ENCODE peak calls at places on chromosomes 13 and 19, in ten cellular contexts. A, Q, V, G, N, C, K, X, P and W are unnamed samples. For H3K4me1 and H3K9me3, the result is how much of the 10 kb centered on the place peaks cover.

GRCh38 chr19:43784981-43785808 is 4.4 kb upstream of the KCNN4 start:
- DNase-seq in A (peak), Q (peak), V (peak), G (peak), N (peak), C (peak), K (peak), X (peak), P (peak), W (peak)

GRCh38 chr13:102567857-102568256 is 28.9 kb upstream of the TPP2 start:
- DNase-seq in A (no peak), Q (no peak), V (no peak), G (no peak), N (no peak), C (no peak), K (no peak), X (no peak), P (no peak), W (no peak)

GRCh38 chr13:67048084-67048792 is 181.9 kb downstream of the PCDH9 start:
- DNase-seq in A (peak), Q (no peak), V (no peak), G (peak), N (peak), C (no peak), K (peak), X (no peak), P (no peak), W (peak)

GRCh38 chr13:48626077-48626449 is 27.7 kb upstream of the CYSLTR2 start:
- DNase-seq in A (peak), Q (no peak), V (no peak), G (no peak), N (peak), C (no peak), K (peak), X (no peak), P (no peak), W (no peak)

GRCh38 chr13:112889351-112890290 is 79.4 kb upstream of the MCF2L start:
- DNase-seq in A (no peak), Q (no peak), V (no peak), G (no peak), N (no peak), C (no peak), K (no peak), X (no peak), P (no peak), W (no peak)

GRCh38 chr13:24254151-24254810 is 55.1 kb upstream of the C1QTNF9 start:
- DNase-seq in A (peak), Q (no peak), V (no peak), G (no peak), N (no peak), C (no peak), K (no peak), X (no peak), P (no peak), W (no peak)

GRCh38 chr19:8484331-8484894 is 18.0 kb downstream of the PRAM1 start:
- DNase-seq in A (no peak), Q (no peak), V (no peak), G (no peak), N (no peak), C (no peak), K (no peak), X (no peak), P (no peak), W (no peak)

GRCh38 chr13:57632276-57633140 is 964 bp downstream of the PCDH17 start:
- DNase-seq in A (peak), Q (no peak), V (no peak), G (peak), N (no peak), C (peak), K (no peak), X (no peak), P (no peak), W (no peak)

GRCh38 chr19:16160943-16161560 is 12.3 kb downstream of the CIB3 start:
- DNase-seq in A (peak), Q (peak), V (peak), G (no peak), N (peak), C (no peak), K (peak), X (no peak), P (peak), W (no peak)

GRCh38 chr19:18338471-18339001 is 1.9 kb upstream of the PGPEP1 start:
- DNase-seq in A (no peak), Q (no peak), V (no peak), G (no peak), N (no peak), C (no peak), K (no peak), X (no peak), P (no peak), W (no peak)

GRCh38 chr19:18333680-18334079 is 6.7 kb upstream of the PGPEP1 start:
- DNase-seq in A (no peak), Q (no peak), V (no peak), G (no peak), N (no peak), C (no peak), K (no peak), X (no peak), P (no peak), W (no peak)

GRCh38 chr19:18339703-18340102 is 695 bp upstream of the PGPEP1 start:
- DNase-seq in A (no peak), Q (peak), V (peak), G (peak), N (peak), C (peak), K (peak), X (no peak), P (no peak), W (peak)

GRCh38 chr19:18332917-18333530 is 7.4 kb upstream of the PGPEP1 start:
- DNase-seq in A (no peak), Q (no peak), V (no peak), G (no peak), N (no peak), C (no peak), K (no peak), X (no peak), P (no peak), W (no peak)

DNA sequence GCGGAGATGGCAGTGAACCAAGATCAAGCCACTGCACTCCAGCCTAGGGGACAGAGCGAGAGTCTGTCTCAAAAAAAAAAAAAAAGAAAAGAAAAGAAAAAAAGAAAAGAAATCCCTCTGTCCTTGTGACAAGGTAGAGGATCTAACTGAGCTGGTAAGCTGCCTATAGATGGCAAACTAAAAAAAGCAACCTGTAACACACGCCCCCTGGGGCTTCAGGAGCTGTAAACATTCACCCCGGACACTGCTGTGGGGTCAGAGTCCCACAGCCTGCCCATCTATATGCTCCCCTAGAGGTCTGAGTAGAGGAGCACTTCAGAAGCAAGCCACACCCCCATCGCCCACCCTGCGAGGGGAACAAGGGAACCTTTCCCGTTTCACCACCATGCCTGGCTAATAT is 4.3 kb upstream of the PGPEP1 start:
- DNase-seq in A (no peak), Q (no peak), V (no peak), G (no peak), N (no peak), C (no peak), K (no peak), X (no peak), P (no peak), W (no peak)
- H3K4me1 ChIP-seq in A (under half), Q (under half), V (under half), G (under half), N (under half), C (under half), K (under half), X (under half), P (under half), W (under half)

GRCh38 chr19:6997679-6998445 is 23.4 kb downstream of the MBD3L2B start:
- DNase-seq in A (no peak), Q (peak), V (peak), G (no peak), N (no peak), C (no peak), K (no peak), X (no peak), P (no peak), W (no peak)
- H3K9me3 ChIP-seq in A (under half), Q (under half), V (under half), G (under half), N (under half), C (half or more), K (under half), X (under half), P (under half), W (under half)

DNA sequence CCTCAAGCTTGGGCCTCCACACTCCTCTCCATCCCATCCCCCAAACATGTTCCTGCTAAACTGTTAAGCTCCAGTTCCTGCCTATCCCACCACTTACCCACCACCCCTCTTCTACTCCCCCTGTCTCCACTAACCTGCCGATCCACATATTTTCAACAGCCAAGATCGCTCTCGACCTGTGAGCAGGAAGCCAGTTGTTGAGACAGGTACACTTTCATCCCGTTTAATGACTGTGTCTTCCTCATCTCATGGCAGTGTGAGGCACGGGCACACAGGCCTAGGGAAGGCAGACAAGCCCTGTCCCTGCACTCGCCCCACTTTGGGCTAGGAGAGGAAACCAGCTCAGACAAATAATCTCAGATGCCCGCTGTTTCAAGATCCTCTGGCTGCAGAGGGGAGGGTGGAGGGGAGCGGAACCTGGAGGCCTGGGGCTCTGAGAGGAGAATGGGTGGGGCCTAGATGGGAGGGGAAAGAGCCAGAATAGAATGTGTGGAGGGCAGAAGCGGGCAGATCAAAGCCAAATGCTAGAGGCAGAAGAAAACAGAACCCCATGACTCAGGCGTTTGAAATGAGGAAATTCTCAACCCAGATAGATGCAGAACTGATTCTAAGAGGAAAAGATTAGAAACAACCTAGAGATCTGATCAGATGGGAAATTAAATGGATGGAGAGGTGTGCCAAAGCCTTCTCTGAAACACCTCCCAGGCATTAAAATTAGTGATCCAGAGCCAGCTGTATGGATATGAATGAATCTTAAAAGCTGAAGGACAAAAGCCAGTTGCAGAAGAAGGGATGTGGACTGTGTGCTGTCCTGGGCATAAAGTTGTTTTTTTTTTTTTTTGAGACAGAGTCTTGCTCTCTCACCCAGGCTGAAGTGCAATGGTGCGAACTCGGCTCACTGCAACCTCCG is 16.9 kb upstream of the CYP2S1 start:
- DNase-seq in A (peak), Q (peak), V (peak), G (peak), N (no peak), C (peak), K (peak), X (no peak), P (peak), W (peak)
- H2AFZ ChIP-seq in A (peak), Q (peak), V (peak), G (peak), N (no peak), C (no peak), K (peak), X (peak), P (peak), W (no peak)

DNA sequence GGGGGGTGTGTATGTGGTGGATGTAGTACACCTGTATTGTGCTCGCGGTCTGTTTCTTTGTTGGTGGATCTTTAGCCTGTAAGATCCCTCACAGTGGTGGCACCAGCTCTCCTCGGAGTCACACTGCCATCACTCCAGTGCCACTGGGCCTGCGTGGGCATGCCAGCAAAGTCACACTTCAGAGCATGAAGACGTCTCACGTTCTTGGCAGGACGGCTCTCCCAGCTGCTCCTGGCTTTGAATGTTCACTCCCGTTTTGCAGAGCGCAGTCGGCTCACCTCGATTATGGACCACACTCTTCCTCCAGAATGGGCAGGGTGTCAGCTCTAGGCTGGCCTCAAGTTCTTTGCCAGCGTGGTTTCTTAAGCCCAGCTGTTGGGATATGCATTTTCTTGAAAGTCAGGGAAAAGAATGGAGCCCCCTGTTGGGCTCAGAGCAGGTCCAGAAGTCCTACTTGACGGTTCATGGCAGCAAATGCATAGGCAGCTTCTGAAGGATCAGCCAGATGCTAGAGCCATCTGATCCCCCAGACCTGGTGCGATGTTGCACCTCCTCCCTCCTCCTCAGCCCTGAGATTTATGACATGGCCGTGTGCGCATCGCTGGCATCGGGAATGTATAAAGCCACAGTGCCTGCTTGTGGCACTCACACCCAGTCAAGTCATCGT is 40.4 kb upstream of the NPAS1 start:
- DNase-seq in A (no peak), Q (no peak), V (no peak), G (no peak), N (no peak), C (no peak), K (no peak), X (no peak), P (no peak), W (no peak)
- H3K4me1 ChIP-seq in A (under half), Q (under half), V (half or more), G (under half), N (under half), C (under half), K (under half), X (under half), P (under half), W (under half)

DNA sequence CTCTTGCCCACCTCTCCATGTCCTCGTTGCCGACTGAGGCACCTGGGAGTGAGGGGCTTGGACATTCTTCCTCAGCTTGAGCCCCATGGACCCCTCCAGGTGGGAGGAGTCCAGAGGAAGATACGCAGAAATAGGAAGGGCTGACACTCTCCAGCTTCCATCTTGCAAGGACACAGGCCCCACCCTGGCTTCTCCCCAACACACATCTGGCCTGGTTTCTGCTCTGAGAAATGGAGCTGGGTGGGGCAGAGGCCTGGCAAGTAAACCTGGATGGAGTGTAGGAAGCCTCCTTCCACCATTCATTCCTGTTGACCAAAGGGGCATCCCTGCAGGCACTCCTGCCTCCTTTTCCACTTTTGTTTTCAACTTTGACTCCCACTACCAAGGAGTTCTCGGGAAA is 50.5 kb downstream of the NFIX start:
- DNase-seq in A (no peak), Q (no peak), V (no peak), G (no peak), N (no peak), C (no peak), K (no peak), X (no peak), P (no peak), W (no peak)
- H3K9me3 ChIP-seq in A (under half), Q (under half), V (under half), G (under half), N (under half), C (under half), K (under half), X (under half), P (under half), W (under half)

GRCh38 chr13:52399037-52399436 is 6.9 kb downstream of the THSD1 start:
- DNase-seq in A (no peak), Q (no peak), V (no peak), G (no peak), N (no peak), C (no peak), K (no peak), X (no peak), P (no peak), W (no peak)
- H2AFZ ChIP-seq in A (no peak), Q (no peak), V (no peak), G (no peak), N (no peak), C (no peak), K (no peak), X (no peak), P (no peak), W (no peak)

GRCh38 chr19:17456127-17456526 is 4.6 kb downstream of the NXNL1 start:
- DNase-seq in A (no peak), Q (no peak), V (no peak), G (no peak), N (no peak), C (no peak), K (no peak), X (no peak), P (no peak), W (no peak)

GRCh38 chr19:17455308-17455707 is 5.4 kb downstream of the NXNL1 start:
- DNase-seq in A (no peak), Q (no peak), V (no peak), G (no peak), N (no peak), C (no peak), K (no peak), X (no peak), P (no peak), W (no peak)

GRCh38 chr19:17454579-17454978 is 6.1 kb upstream of the TMEM221 start:
- DNase-seq in A (no peak), Q (no peak), V (no peak), G (peak), N (no peak), C (peak), K (no peak), X (no peak), P (no peak), W (no peak)

GRCh38 chr19:17457621-17458020 is 3.1 kb downstream of the NXNL1 start:
- DNase-seq in A (no peak), Q (no peak), V (peak), G (no peak), N (no peak), C (no peak), K (no peak), X (no peak), P (no peak), W (no peak)

DNA sequence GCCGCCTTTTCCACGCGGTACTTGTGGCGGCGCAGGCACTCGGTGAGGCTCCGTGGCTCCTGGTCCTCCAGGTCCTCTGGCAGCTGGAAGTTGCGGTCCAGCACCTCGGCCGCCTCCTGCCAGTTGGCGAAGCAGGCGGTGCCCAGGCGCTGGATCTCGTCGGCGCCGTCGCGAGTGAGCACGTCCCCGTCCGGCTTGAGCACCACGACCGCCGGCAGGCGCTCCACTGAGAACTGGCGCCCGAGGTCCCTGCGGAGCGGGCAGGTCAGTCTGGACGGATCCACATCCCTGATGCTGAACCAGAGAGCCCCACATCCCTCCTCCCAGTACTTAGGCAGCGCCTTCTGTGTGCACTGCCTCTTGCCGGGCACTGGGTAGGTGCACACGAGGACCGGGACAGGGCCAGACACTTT is 5.0 kb downstream of the NXNL1 start:
- DNase-seq in A (no peak), Q (no peak), V (peak), G (peak), N (no peak), C (peak), K (no peak), X (no peak), P (no peak), W (no peak)
- H3K4me1 ChIP-seq in A (under half), Q (under half), V (under half), G (under half), N (under half), C (under half), K (under half), X (under half), P (under half), W (under half)

GRCh38 chr19:56933014-56933705 is 92.6 kb upstream of the PEG3 start:
- DNase-seq in A (no peak), Q (no peak), V (no peak), G (no peak), N (no peak), C (no peak), K (no peak), X (no peak), P (no peak), W (no peak)
- H3K9me3 ChIP-seq in A (under half), Q (under half), V (under half), G (under half), N (under half), C (half or more), K (under half), X (under half), P (under half), W (under half)

DNA sequence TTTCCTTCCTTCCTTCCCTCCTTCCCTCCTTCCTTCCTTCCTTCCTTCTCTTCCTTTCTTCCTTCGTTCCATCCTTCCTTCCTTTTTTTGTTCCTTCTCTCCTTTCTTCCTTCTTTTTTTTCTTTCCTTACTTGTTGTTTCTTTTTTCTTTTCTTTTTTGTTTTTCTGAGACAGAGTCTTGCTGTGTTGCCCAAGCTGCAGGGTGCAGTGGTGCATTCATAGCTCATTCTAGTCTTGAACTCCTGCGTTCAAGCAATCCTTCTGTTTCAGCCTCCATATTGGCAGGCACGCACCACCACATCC is 5.5 kb upstream of the EEF2 start:
- DNase-seq in A (no peak), Q (no peak), V (no peak), G (no peak), N (no peak), C (no peak), K (no peak), X (no peak), P (no peak), W (no peak)
- H2AFZ ChIP-seq in A (peak), Q (peak), V (peak), G (peak), N (peak), C (no peak), K (peak), X (peak), P (peak), W (peak)

DNA sequence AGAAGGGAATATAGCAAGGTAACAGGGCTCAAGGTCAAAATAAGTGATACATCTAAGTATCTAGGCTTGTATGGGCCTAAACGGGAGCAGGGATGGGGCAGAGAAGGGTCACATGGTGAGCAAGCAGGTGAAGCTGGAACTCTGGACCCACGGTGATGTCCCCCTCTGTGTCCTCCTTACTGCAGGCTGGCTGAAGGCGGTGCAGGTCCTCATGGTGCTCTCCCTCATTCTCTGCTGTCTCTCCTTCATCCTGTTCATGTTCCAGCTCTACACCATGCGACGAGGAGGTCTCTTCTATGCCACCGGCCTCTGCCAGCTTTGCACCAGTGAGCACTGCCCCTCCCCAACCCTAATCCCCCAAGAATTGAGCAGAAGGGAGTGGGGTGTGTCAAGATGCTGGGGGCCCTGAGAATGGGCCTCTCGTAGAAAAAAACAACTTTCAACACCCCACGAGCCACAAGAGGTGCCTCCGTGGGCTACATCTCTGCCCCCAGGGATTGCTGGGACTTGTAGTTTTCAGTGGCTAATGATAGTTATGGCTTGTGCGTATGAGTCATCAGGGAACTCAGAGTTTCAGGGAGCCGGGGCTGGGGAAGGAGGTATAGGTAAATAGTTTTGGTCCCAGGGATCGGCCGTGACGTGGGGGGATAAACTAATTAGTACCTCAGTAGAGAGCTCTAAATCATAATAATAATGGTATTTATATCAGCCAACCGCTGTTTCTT is 4.0 kb downstream of the EMP3 start:
- DNase-seq in A (peak), Q (peak), V (peak), G (no peak), N (peak), C (peak), K (peak), X (no peak), P (no peak), W (peak)
- H3K4me1 ChIP-seq in A (under half), Q (under half), V (under half), G (under half), N (half or more), C (under half), K (under half), X (under half), P (under half), W (half or more)